ENCODE peak calls at places on chromosomes 16 and 17, in five cellular contexts. Q is fibroblast of the conjunctiva; Z is stimulated activated CD4-positive, alpha-beta T cell treated with anti-CD3 and anti-CD28 coated beads, TNF-alpha, amount 100 ng/mL, for 48 hours; T is epithelial cell of prostate; H is GM10248. B is an unnamed sample.
A peak's percentile ranks its signal among the peaks of the same experiment; 100 is the strongest.

GRCh38 chr16:72946474-72947194 is 101.3 kb downstream of the ZFHX3 start:
- DNase-seq in Q (no peak), Z (no peak), T (no peak), H (no peak), B (peak; percentile 82)

GRCh38 chr17:4501295-4501949 is 2.7 kb downstream of the SPNS2 start:
- DNase-seq in Q (no peak), Z (no peak), T (no peak), H (no peak), B (no peak)

GRCh38 chr16:67943619-67944503 is at the start of gene LCAT:
- DNase-seq in Q (no peak), Z (no peak), T (no peak), H (no peak), B (peak; percentile 95)

GRCh38 chr16:75099738-75100615 is 16.6 kb downstream of the LDHD start:
- DNase-seq in Q (no peak), Z (no peak), T (no peak), H (no peak), B (peak; percentile 34)

GRCh38 chr16:12067714-12068401 is 91.3 kb downstream of the SNX29 start:
- DNase-seq in Q (peak; percentile 83), Z (no peak), T (peak; percentile 10), H (peak; percentile 77), B (peak; percentile 18)

GRCh38 chr16:27820646-27821345 is 242.7 kb downstream of the GSG1L start:
- DNase-seq in Q (no peak), Z (no peak), T (no peak), H (no peak), B (no peak)

GRCh38 chr16:66972983-66973382 is 11.9 kb downstream of the CES3 start:
- DNase-seq in Q (no peak), Z (no peak), T (no peak), H (no peak), B (no peak)

GRCh38 chr17:55005520-55005919 is 37.0 kb downstream of the STXBP4 start:
- DNase-seq in Q (no peak), Z (no peak), T (no peak), H (peak; percentile 15), B (no peak)

GRCh38 chr16:88064889-88065746 is 113.9 kb downstream of the BANP start:
- DNase-seq in Q (no peak), Z (no peak), T (no peak), H (no peak), B (no peak)

GRCh38 chr17:68172461-68172954 is 75.3 kb upstream of the AMZ2 start:
- DNase-seq in Q (peak; percentile 36), Z (peak; percentile 31), T (no peak), H (peak; percentile 34), B (peak; percentile 69)

GRCh38 chr17:52147431-52147830 is 11.1 kb downstream of the CA10 start:
- DNase-seq in Q (no peak), Z (no peak), T (peak; percentile 68), H (no peak), B (no peak)

GRCh38 chr16:85191341-85191965 is 79.2 kb upstream of the CIBAR2 start:
- DNase-seq in Q (no peak), Z (no peak), T (no peak), H (no peak), B (no peak)

GRCh38 chr17:81173354-81173753 is 7.3 kb upstream of the AATK start:
- DNase-seq in Q (no peak), Z (no peak), T (no peak), H (no peak), B (no peak)

GRCh38 chr17:40560592-40561293 is 4.5 kb downstream of the CCR7 start:
- DNase-seq in Q (no peak), Z (peak; percentile 82), T (no peak), H (peak; percentile 83), B (no peak)

GRCh38 chr16:67039260-67040020 is 10.5 kb downstream of the CBFB start:
- DNase-seq in Q (no peak), Z (no peak), T (no peak), H (no peak), B (no peak)

GRCh38 chr16:89426736-89427525 is 63.4 kb downstream of the ANKRD11 start:
- DNase-seq in Q (no peak), Z (no peak), T (no peak), H (no peak), B (no peak)

GRCh38 chr16:8730335-8730915 is 56.0 kb downstream of the ABAT start:
- DNase-seq in Q (no peak), Z (no peak), T (peak; percentile 69), H (no peak), B (peak; percentile 92)

GRCh38 chr17:57312242-57312641 is 55.9 kb downstream of the MSI2 start:
- DNase-seq in Q (no peak), Z (no peak), T (no peak), H (no peak), B (no peak)

GRCh38 chr17:79927136-79927661 is 88.0 kb upstream of the CBX4 start:
- DNase-seq in Q (no peak), Z (no peak), T (no peak), H (no peak), B (no peak)

GRCh38 chr17:19379306-19380075 is 1.2 kb downstream of the MAPK7 start:
- DNase-seq in Q (no peak), Z (no peak), T (no peak), H (no peak), B (peak; percentile 38)

GRCh38 chr17:59425085-59425901 is 93.8 kb downstream of the YPEL2 start:
- DNase-seq in Q (no peak), Z (no peak), T (no peak), H (no peak), B (peak; percentile 59)

GRCh38 chr17:50225693-50226092 is 24.3 kb upstream of the COL1A1 start:
- DNase-seq in Q (no peak), Z (no peak), T (no peak), H (no peak), B (no peak)

GRCh38 chr17:14204546-14204945 is 32.1 kb downstream of the CDRT15 start:
- DNase-seq in Q (no peak), Z (no peak), T (no peak), H (no peak), B (no peak)

GRCh38 chr16:7597677-7598076 is 265.0 kb downstream of the RBFOX1 start:
- DNase-seq in Q (no peak), Z (no peak), T (no peak), H (no peak), B (no peak)

GRCh38 chr16:52643006-52643405 is 96.1 kb upstream of the TOX3 start:
- DNase-seq in Q (no peak), Z (no peak), T (no peak), H (no peak), B (no peak)

GRCh38 chr16:46839986-46840443 is 9.0 kb upstream of the C16orf87 start:
- DNase-seq in Q (no peak), Z (no peak), T (no peak), H (no peak), B (no peak)

GRCh38 chr16:27337024-27337423 is 23.2 kb downstream of the IL4R start:
- DNase-seq in Q (no peak), Z (no peak), T (no peak), H (no peak), B (no peak)

GRCh38 chr17:39484178-39484577 is 22.9 kb downstream of the CDK12 start:
- DNase-seq in Q (no peak), Z (no peak), T (no peak), H (peak; percentile 77), B (no peak)

B was measured in right lobe of liver.